ENCODE peak calls at places on chromosomes 11 and 22, in nine cellular contexts. One of them, this sample, is unnamed.

GRCh38 chr22:28906312-28906711 is 22.9 kb downstream of the ZNRF3 start:
- DNase-seq in kidney: no peak
- DNase-seq in aorta: no peak
- DNase-seq in uterus: no peak
- DNase-seq in sigmoid colon: no peak
- DNase-seq in body of pancreas: no peak
- DNase-seq in adrenal gland: no peak
- DNase-seq in A549: no peak
- DNase-seq in left ventricle myocardium inferior: no peak
- DNase-seq in this sample: no peak

GRCh38 chr22:31977939-31978338 is 33.6 kb downstream of the YWHAH start:
- DNase-seq in kidney: no peak
- DNase-seq in aorta: no peak
- DNase-seq in uterus: no peak
- DNase-seq in sigmoid colon: no peak
- DNase-seq in body of pancreas: no peak
- DNase-seq in adrenal gland: no peak
- DNase-seq in A549: no peak
- DNase-seq in left ventricle myocardium inferior: no peak
- DNase-seq in this sample: no peak

GRCh38 chr11:120828847-120829246 is 195.1 kb upstream of the TBCEL start:
- DNase-seq in kidney: no peak
- DNase-seq in aorta: no peak
- DNase-seq in uterus: no peak
- DNase-seq in sigmoid colon: no peak
- DNase-seq in body of pancreas: no peak
- DNase-seq in adrenal gland: no peak
- DNase-seq in A549: no peak
- DNase-seq in left ventricle myocardium inferior: no peak
- DNase-seq in this sample: no peak

GRCh38 chr11:125076378-125076945 is 13.4 kb downstream of the SLC37A2 start:
- DNase-seq in kidney: no peak
- DNase-seq in aorta: no peak
- DNase-seq in uterus: no peak
- DNase-seq in sigmoid colon: no peak
- DNase-seq in body of pancreas: no peak
- DNase-seq in adrenal gland: no peak
- DNase-seq in A549: no peak
- DNase-seq in left ventricle myocardium inferior: no peak
- DNase-seq in this sample: no peak

GRCh38 chr22:20155330-20156041 is 4.6 kb upstream of the CCDC188 start:
- DNase-seq in kidney: peak; percentile 91
- DNase-seq in aorta: no peak
- DNase-seq in uterus: peak; percentile 51
- DNase-seq in sigmoid colon: no peak
- DNase-seq in body of pancreas: peak; percentile 50
- DNase-seq in adrenal gland: peak; percentile 57
- DNase-seq in A549: no peak
- DNase-seq in left ventricle myocardium inferior: peak; percentile 58
- DNase-seq in this sample: peak; percentile 71

GRCh38 chr11:93537767-93538261 is 5.4 kb downstream of the SMCO4 start:
- DNase-seq in kidney: no peak
- DNase-seq in aorta: peak; percentile 78
- DNase-seq in uterus: peak; percentile 72
- DNase-seq in sigmoid colon: no peak
- DNase-seq in body of pancreas: peak; percentile 39
- DNase-seq in adrenal gland: peak; percentile 68
- DNase-seq in A549: no peak
- DNase-seq in left ventricle myocardium inferior: no peak
- DNase-seq in this sample: peak; percentile 74

GRCh38 chr11:95788921-95789505 is 569 bp downstream of the FAM76B start:
- DNase-seq in kidney: no peak
- DNase-seq in aorta: no peak
- DNase-seq in uterus: peak; percentile 19
- DNase-seq in sigmoid colon: no peak
- DNase-seq in body of pancreas: peak; percentile 5
- DNase-seq in adrenal gland: peak; percentile 22
- DNase-seq in A549: peak; percentile 31
- DNase-seq in left ventricle myocardium inferior: no peak
- DNase-seq in this sample: no peak

GRCh38 chr11:11038339-11039248 is 180.7 kb upstream of the ZBED5 start:
- DNase-seq in kidney: no peak
- DNase-seq in aorta: no peak
- DNase-seq in uterus: no peak
- DNase-seq in sigmoid colon: peak; percentile 87
- DNase-seq in body of pancreas: no peak
- DNase-seq in adrenal gland: no peak
- DNase-seq in A549: no peak
- DNase-seq in left ventricle myocardium inferior: no peak
- DNase-seq in this sample: no peak

GRCh38 chr22:48708558-48709245 is 1119.0 kb downstream of the BRD1 start:
- DNase-seq in kidney: peak; percentile 51
- DNase-seq in aorta: peak; percentile 43
- DNase-seq in uterus: no peak
- DNase-seq in sigmoid colon: peak; percentile 61
- DNase-seq in body of pancreas: no peak
- DNase-seq in adrenal gland: no peak
- DNase-seq in A549: no peak
- DNase-seq in left ventricle myocardium inferior: peak; percentile 5
- DNase-seq in this sample: no peak

GRCh38 chr22:48706934-48707748 is 1120.5 kb downstream of the BRD1 start:
- DNase-seq in kidney: peak; percentile 54
- DNase-seq in aorta: peak; percentile 25
- DNase-seq in uterus: no peak
- DNase-seq in sigmoid colon: peak; percentile 52
- DNase-seq in body of pancreas: no peak
- DNase-seq in adrenal gland: no peak
- DNase-seq in A549: no peak
- DNase-seq in left ventricle myocardium inferior: peak; percentile 4
- DNase-seq in this sample: no peak

GRCh38 chr22:48705917-48706605 is 1121.6 kb downstream of the BRD1 start:
- DNase-seq in kidney: peak; percentile 56
- DNase-seq in aorta: peak; percentile 33
- DNase-seq in uterus: no peak
- DNase-seq in sigmoid colon: peak; percentile 28
- DNase-seq in body of pancreas: no peak
- DNase-seq in adrenal gland: no peak
- DNase-seq in A549: no peak
- DNase-seq in left ventricle myocardium inferior: peak; percentile 0
- DNase-seq in this sample: no peak

GRCh38 chr22:48709453-48709852 is 1118.2 kb downstream of the BRD1 start:
- DNase-seq in kidney: peak; percentile 51
- DNase-seq in aorta: peak; percentile 34
- DNase-seq in uterus: no peak
- DNase-seq in sigmoid colon: peak; percentile 46
- DNase-seq in body of pancreas: no peak
- DNase-seq in adrenal gland: no peak
- DNase-seq in A549: no peak
- DNase-seq in left ventricle myocardium inferior: peak; percentile 4
- DNase-seq in this sample: no peak

DNA sequence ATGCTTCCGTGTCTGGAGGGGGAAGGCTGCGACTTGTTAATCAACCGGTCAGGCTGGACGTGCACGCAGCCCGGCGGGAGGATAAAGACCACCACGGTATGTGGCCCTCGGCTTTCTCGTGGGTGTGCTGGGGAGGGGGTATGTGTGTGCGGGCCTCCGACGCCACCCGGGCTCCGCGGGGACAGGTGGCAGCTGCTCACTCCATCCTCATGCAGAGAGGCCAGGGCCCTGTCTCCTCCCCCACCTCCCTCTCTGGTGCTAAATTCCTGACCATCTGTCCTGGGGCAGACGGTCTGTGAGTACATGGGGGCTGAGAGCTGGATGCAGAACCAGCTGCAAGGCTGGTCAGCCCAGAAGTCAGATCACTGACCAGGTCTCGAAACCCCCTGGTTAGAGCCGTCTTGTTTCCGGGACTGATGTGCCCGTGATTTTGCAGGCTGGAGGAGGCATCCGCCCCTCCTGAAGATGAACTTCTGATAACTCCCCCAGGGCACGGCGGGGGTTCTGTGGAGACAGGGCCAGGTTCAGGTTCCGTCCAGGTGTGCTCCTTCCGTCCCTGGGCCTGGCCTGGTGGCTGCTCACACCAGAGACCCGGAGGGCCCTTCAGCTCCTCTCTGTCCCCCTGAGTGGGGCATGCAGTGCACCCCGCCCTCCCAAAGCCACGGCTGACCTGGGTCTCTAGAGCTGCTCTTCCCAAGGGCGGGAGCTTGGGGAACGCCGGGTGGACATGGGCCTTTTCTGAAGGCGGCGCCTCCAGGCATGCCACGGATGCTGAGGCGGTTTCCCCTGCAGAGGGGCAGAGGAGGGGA is 1119.7 kb downstream of the BRD1 start:
- DNase-seq in kidney: peak; percentile 65
- DNase-seq in aorta: peak; percentile 33
- DNase-seq in uterus: no peak
- DNase-seq in sigmoid colon: peak; percentile 57
- DNase-seq in body of pancreas: no peak
- DNase-seq in adrenal gland: no peak
- DNase-seq in A549: no peak
- DNase-seq in left ventricle myocardium inferior: peak; percentile 7
- DNase-seq in this sample: no peak
- H3K9me3 ChIP-seq in kidney: no peaks in the 10 kb centered on the region
- H3K9me3 ChIP-seq in aorta: no peaks in the 10 kb centered on the region
- H3K9me3 ChIP-seq in uterus: no peaks in the 10 kb centered on the region
- H3K9me3 ChIP-seq in sigmoid colon: no peaks in the 10 kb centered on the region
- H3K9me3 ChIP-seq in body of pancreas: no peaks in the 10 kb centered on the region
- H3K9me3 ChIP-seq in adrenal gland: no peaks in the 10 kb centered on the region
- H3K9me3 ChIP-seq in A549: no peaks in the 10 kb centered on the region
- H3K9me3 ChIP-seq in left ventricle myocardium inferior: no peaks in the 10 kb centered on the region
- H3K9me3 ChIP-seq in this sample: no peaks in the 10 kb centered on the region

GRCh38 chr22:48820481-48821345 is 1007.0 kb downstream of the BRD1 start:
- DNase-seq in kidney: peak; percentile 51
- DNase-seq in aorta: no peak
- DNase-seq in uterus: no peak
- DNase-seq in sigmoid colon: peak; percentile 50
- DNase-seq in body of pancreas: no peak
- DNase-seq in adrenal gland: no peak
- DNase-seq in A549: no peak
- DNase-seq in left ventricle myocardium inferior: no peak
- DNase-seq in this sample: no peak
- H3K27ac ChIP-seq in kidney: no peak overlapping the region
- H3K27ac ChIP-seq in aorta: no peak overlapping the region
- H3K27ac ChIP-seq in uterus: no peak overlapping the region
- H3K27ac ChIP-seq in sigmoid colon: no peak overlapping the region
- H3K27ac ChIP-seq in body of pancreas: no peak overlapping the region
- H3K27ac ChIP-seq in adrenal gland: no peak overlapping the region
- H3K27ac ChIP-seq in A549: no peak overlapping the region
- H3K27ac ChIP-seq in left ventricle myocardium inferior: no peak overlapping the region
- H3K27ac ChIP-seq in this sample: no peak overlapping the region

GRCh38 chr22:49016909-49017768 is 810.5 kb downstream of the BRD1 start:
- DNase-seq in kidney: peak; percentile 22
- DNase-seq in aorta: peak; percentile 39
- DNase-seq in uterus: peak; percentile 4
- DNase-seq in sigmoid colon: peak; percentile 41
- DNase-seq in body of pancreas: no peak
- DNase-seq in adrenal gland: no peak
- DNase-seq in A549: no peak
- DNase-seq in left ventricle myocardium inferior: no peak
- DNase-seq in this sample: peak; percentile 49

GRCh38 chr22:49015459-49015858 is 812.2 kb downstream of the BRD1 start:
- DNase-seq in kidney: peak; percentile 60
- DNase-seq in aorta: peak; percentile 29
- DNase-seq in uterus: no peak
- DNase-seq in sigmoid colon: peak; percentile 46
- DNase-seq in body of pancreas: no peak
- DNase-seq in adrenal gland: no peak
- DNase-seq in A549: no peak
- DNase-seq in left ventricle myocardium inferior: no peak
- DNase-seq in this sample: no peak

GRCh38 chr22:49014227-49015201 is 813.2 kb downstream of the BRD1 start:
- DNase-seq in kidney: peak; percentile 67
- DNase-seq in aorta: peak; percentile 64
- DNase-seq in uterus: no peak
- DNase-seq in sigmoid colon: peak; percentile 56
- DNase-seq in body of pancreas: no peak
- DNase-seq in adrenal gland: no peak
- DNase-seq in A549: no peak
- DNase-seq in left ventricle myocardium inferior: no peak
- DNase-seq in this sample: peak; percentile 38

GRCh38 chr22:49017769-49018330 is 809.8 kb downstream of the BRD1 start:
- DNase-seq in kidney: peak; percentile 51
- DNase-seq in aorta: peak; percentile 20
- DNase-seq in uterus: peak; percentile 1
- DNase-seq in sigmoid colon: peak; percentile 29
- DNase-seq in body of pancreas: no peak
- DNase-seq in adrenal gland: no peak
- DNase-seq in A549: no peak
- DNase-seq in left ventricle myocardium inferior: no peak
- DNase-seq in this sample: no peak

DNA sequence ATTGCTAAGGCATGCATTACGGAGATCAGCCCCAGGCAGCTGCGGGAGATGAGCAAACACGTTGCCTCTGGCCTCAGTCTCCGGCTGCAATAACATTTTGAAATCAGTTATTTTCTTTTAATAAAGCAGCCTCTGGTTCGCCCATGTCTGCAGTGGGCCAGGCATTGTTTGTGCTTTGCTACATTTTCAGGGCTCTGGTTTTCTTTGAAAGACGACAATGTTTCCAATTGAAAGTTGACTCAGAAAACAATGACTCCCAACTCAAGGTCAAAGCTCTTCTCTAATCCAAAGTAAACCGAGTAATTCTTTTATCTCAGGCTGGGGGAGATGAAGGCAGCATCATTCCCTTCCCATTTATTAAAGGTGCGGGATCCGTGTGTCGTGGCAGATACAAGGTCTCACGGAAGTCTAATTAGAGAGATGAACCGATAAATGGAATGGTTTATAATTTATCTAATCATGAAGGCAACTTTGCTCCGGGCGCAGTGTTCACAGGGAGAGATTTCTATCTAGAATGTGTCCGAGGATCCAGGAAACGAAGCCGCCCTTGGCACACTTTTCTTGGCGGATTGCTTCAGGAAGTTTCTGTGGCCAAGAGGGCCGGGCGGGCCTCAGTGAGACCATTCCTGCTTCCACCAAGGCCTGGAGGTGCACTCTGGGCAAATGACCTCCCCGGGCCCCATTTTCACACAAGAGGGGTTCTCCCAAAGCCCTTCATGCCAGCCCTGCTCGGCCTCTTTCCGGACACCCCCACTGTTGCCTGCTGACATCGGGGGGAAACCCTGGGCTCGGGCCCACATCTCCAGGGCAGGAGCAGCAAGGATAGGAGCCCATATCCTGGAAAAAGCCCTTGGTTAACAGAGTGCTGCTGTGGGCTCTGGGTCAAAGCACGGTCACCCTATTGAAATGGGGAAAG is 811.4 kb downstream of the BRD1 start:
- DNase-seq in kidney: peak; percentile 67
- DNase-seq in aorta: peak; percentile 70
- DNase-seq in uterus: peak; percentile 29
- DNase-seq in sigmoid colon: peak; percentile 51
- DNase-seq in body of pancreas: no peak
- DNase-seq in adrenal gland: no peak
- DNase-seq in A549: no peak
- DNase-seq in left ventricle myocardium inferior: no peak
- DNase-seq in this sample: peak; percentile 49
- H3K9me3 ChIP-seq in kidney: no peaks in the 10 kb centered on the region
- H3K9me3 ChIP-seq in aorta: no peaks in the 10 kb centered on the region
- H3K9me3 ChIP-seq in uterus: no peaks in the 10 kb centered on the region
- H3K9me3 ChIP-seq in sigmoid colon: no peaks in the 10 kb centered on the region
- H3K9me3 ChIP-seq in body of pancreas: no peaks in the 10 kb centered on the region
- H3K9me3 ChIP-seq in adrenal gland: no peaks in the 10 kb centered on the region
- H3K9me3 ChIP-seq in A549: no peaks in the 10 kb centered on the region
- H3K9me3 ChIP-seq in left ventricle myocardium inferior: no peaks in the 10 kb centered on the region
- H3K9me3 ChIP-seq in this sample: no peaks in the 10 kb centered on the region

GRCh38 chr11:75450826-75451783 is 18.1 kb upstream of the KLHL35 start:
- DNase-seq in kidney: no peak
- DNase-seq in aorta: no peak
- DNase-seq in uterus: no peak
- DNase-seq in sigmoid colon: no peak
- DNase-seq in body of pancreas: no peak
- DNase-seq in adrenal gland: no peak
- DNase-seq in A549: no peak
- DNase-seq in left ventricle myocardium inferior: no peak
- DNase-seq in this sample: no peak
- H3K27ac ChIP-seq in kidney: no peak overlapping the region
- H3K27ac ChIP-seq in aorta: no peak overlapping the region
- H3K27ac ChIP-seq in uterus: no peak overlapping the region
- H3K27ac ChIP-seq in sigmoid colon: no peak overlapping the region
- H3K27ac ChIP-seq in body of pancreas: no peak overlapping the region
- H3K27ac ChIP-seq in adrenal gland: no peak overlapping the region
- H3K27ac ChIP-seq in A549: no peak overlapping the region
- H3K27ac ChIP-seq in left ventricle myocardium inferior: no peak overlapping the region
- H3K27ac ChIP-seq in this sample: no peak overlapping the region